ENCODE peak calls at places on chromosomes 1 and 21, in nine cellular contexts. One of them, this sample, is unnamed.
A peak's percentile ranks its signal among the peaks of the same experiment; 100 is the strongest.

GRCh38 chr1:7993593-7994479 is 32.3 kb downstream of the ERRFI1 start:
- DNase-seq in lower lobe of right lung: no peak
- DNase-seq in mesothelial cell of epicardium: no peak
- DNase-seq in heart right ventricle: no peak
- DNase-seq in RWPE2: no peak
- DNase-seq in fibroblast of the aortic adventitia: peak; percentile 50
- DNase-seq in progenitor cell of endocrine pancreas: no peak
- DNase-seq in brain microvascular endothelial cell: peak; percentile 78
- DNase-seq in neural crest cell: no peak
- DNase-seq in this sample: no peak

GRCh38 chr1:207808322-207808705 is 56.5 kb downstream of the CD46 start:
- DNase-seq in lower lobe of right lung: no peak
- DNase-seq in mesothelial cell of epicardium: no peak
- DNase-seq in heart right ventricle: no peak
- DNase-seq in RWPE2: no peak
- DNase-seq in fibroblast of the aortic adventitia: no peak
- DNase-seq in progenitor cell of endocrine pancreas: no peak
- DNase-seq in brain microvascular endothelial cell: no peak
- DNase-seq in neural crest cell: no peak
- DNase-seq in this sample: no peak

GRCh38 chr1:40059292-40059959 is 18.9 kb downstream of the CAP1 start:
- DNase-seq in lower lobe of right lung: no peak
- DNase-seq in mesothelial cell of epicardium: no peak
- DNase-seq in heart right ventricle: no peak
- DNase-seq in RWPE2: no peak
- DNase-seq in fibroblast of the aortic adventitia: peak; percentile 90
- DNase-seq in progenitor cell of endocrine pancreas: no peak
- DNase-seq in brain microvascular endothelial cell: no peak
- DNase-seq in neural crest cell: no peak
- DNase-seq in this sample: no peak

GRCh38 chr21:36166705-36167104 is 10.1 kb downstream of the DOP1B start:
- DNase-seq in lower lobe of right lung: no peak
- DNase-seq in mesothelial cell of epicardium: no peak
- DNase-seq in heart right ventricle: no peak
- DNase-seq in RWPE2: no peak
- DNase-seq in fibroblast of the aortic adventitia: no peak
- DNase-seq in progenitor cell of endocrine pancreas: no peak
- DNase-seq in brain microvascular endothelial cell: no peak
- DNase-seq in neural crest cell: no peak
- DNase-seq in this sample: peak; percentile 54

GRCh38 chr1:115173151-115173550 is 83.8 kb upstream of the TSPAN2 start:
- DNase-seq in lower lobe of right lung: no peak
- DNase-seq in mesothelial cell of epicardium: no peak
- DNase-seq in heart right ventricle: no peak
- DNase-seq in RWPE2: no peak
- DNase-seq in fibroblast of the aortic adventitia: no peak
- DNase-seq in progenitor cell of endocrine pancreas: no peak
- DNase-seq in brain microvascular endothelial cell: no peak
- DNase-seq in neural crest cell: no peak
- DNase-seq in this sample: no peak

GRCh38 chr1:178614286-178614685 is 101.4 kb downstream of the TEX35 start:
- DNase-seq in lower lobe of right lung: no peak
- DNase-seq in mesothelial cell of epicardium: peak; percentile 1
- DNase-seq in heart right ventricle: no peak
- DNase-seq in RWPE2: no peak
- DNase-seq in fibroblast of the aortic adventitia: no peak
- DNase-seq in progenitor cell of endocrine pancreas: no peak
- DNase-seq in brain microvascular endothelial cell: no peak
- DNase-seq in neural crest cell: no peak
- DNase-seq in this sample: no peak

GRCh38 chr1:81225769-81226602 is 574.7 kb upstream of the ADGRL2 start:
- DNase-seq in lower lobe of right lung: no peak
- DNase-seq in mesothelial cell of epicardium: no peak
- DNase-seq in heart right ventricle: no peak
- DNase-seq in RWPE2: no peak
- DNase-seq in fibroblast of the aortic adventitia: no peak
- DNase-seq in progenitor cell of endocrine pancreas: no peak
- DNase-seq in brain microvascular endothelial cell: no peak
- DNase-seq in neural crest cell: no peak
- DNase-seq in this sample: no peak

GRCh38 chr21:40143822-40144525 is 276.7 kb downstream of the PCP4 start:
- DNase-seq in lower lobe of right lung: no peak
- DNase-seq in mesothelial cell of epicardium: peak; percentile 85
- DNase-seq in heart right ventricle: peak; percentile 44
- DNase-seq in RWPE2: no peak
- DNase-seq in fibroblast of the aortic adventitia: peak; percentile 14
- DNase-seq in progenitor cell of endocrine pancreas: peak; percentile 49
- DNase-seq in brain microvascular endothelial cell: peak; percentile 9
- DNase-seq in neural crest cell: peak; percentile 80
- DNase-seq in this sample: peak; percentile 81

GRCh38 chr21:32413697-32414578 is 1.4 kb downstream of the EVA1C start:
- DNase-seq in lower lobe of right lung: peak; percentile 80
- DNase-seq in mesothelial cell of epicardium: no peak
- DNase-seq in heart right ventricle: no peak
- DNase-seq in RWPE2: no peak
- DNase-seq in fibroblast of the aortic adventitia: peak; percentile 88
- DNase-seq in progenitor cell of endocrine pancreas: no peak
- DNase-seq in brain microvascular endothelial cell: no peak
- DNase-seq in neural crest cell: no peak
- DNase-seq in this sample: no peak

GRCh38 chr1:199758626-199759255 is 268.8 kb upstream of the NR5A2 start:
- DNase-seq in lower lobe of right lung: no peak
- DNase-seq in mesothelial cell of epicardium: no peak
- DNase-seq in heart right ventricle: no peak
- DNase-seq in RWPE2: no peak
- DNase-seq in fibroblast of the aortic adventitia: peak; percentile 26
- DNase-seq in progenitor cell of endocrine pancreas: no peak
- DNase-seq in brain microvascular endothelial cell: no peak
- DNase-seq in neural crest cell: no peak
- DNase-seq in this sample: no peak

DNA sequence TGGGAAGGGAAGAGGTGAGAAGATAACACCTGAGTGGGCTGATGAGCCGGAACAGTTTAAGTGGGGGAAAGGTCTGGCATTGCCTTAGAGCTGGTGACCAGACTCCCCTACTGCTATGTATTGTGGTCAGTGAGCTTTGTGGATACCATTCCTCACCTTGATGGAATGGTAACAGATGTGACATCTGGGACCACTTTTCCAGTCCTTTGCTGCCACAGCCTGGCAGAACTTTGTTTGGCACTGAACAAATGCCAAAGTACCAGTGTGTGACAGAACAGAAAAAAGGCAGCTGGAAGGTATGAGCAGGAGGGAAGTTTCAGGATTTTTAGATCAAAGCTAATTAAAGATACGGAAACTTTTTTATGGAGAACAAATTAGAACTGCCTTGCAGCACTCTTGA is 6.2 kb downstream of the MED8 start:
- DNase-seq in lower lobe of right lung: no peak
- DNase-seq in mesothelial cell of epicardium: no peak
- DNase-seq in heart right ventricle: no peak
- DNase-seq in RWPE2: no peak
- DNase-seq in fibroblast of the aortic adventitia: no peak
- DNase-seq in progenitor cell of endocrine pancreas: no peak
- DNase-seq in brain microvascular endothelial cell: no peak
- DNase-seq in neural crest cell: no peak
- DNase-seq in this sample: no peak
- TF ChIP-seq CTCF in lower lobe of right lung: peak; percentile 12
- TF ChIP-seq CTCF in mesothelial cell of epicardium: no peak
- TF ChIP-seq CTCF in heart right ventricle: peak; percentile 26
- TF ChIP-seq CTCF in RWPE2: peak; percentile 19
- TF ChIP-seq CTCF in fibroblast of the aortic adventitia: no peak
- TF ChIP-seq CTCF in progenitor cell of endocrine pancreas: peak; percentile 15
- TF ChIP-seq CTCF in brain microvascular endothelial cell: peak; percentile 7
- TF ChIP-seq CTCF in neural crest cell: peak; percentile 25
- TF ChIP-seq CTCF in this sample: no peak

GRCh38 chr1:205976036-205976435 is 27.2 kb downstream of the RAB7B start:
- DNase-seq in lower lobe of right lung: no peak
- DNase-seq in mesothelial cell of epicardium: no peak
- DNase-seq in heart right ventricle: no peak
- DNase-seq in RWPE2: no peak
- DNase-seq in fibroblast of the aortic adventitia: no peak
- DNase-seq in progenitor cell of endocrine pancreas: no peak
- DNase-seq in brain microvascular endothelial cell: no peak
- DNase-seq in neural crest cell: no peak
- DNase-seq in this sample: no peak

GRCh38 chr1:205978676-205979075 is 24.5 kb downstream of the RAB7B start:
- DNase-seq in lower lobe of right lung: no peak
- DNase-seq in mesothelial cell of epicardium: no peak
- DNase-seq in heart right ventricle: no peak
- DNase-seq in RWPE2: no peak
- DNase-seq in fibroblast of the aortic adventitia: no peak
- DNase-seq in progenitor cell of endocrine pancreas: no peak
- DNase-seq in brain microvascular endothelial cell: no peak
- DNase-seq in neural crest cell: no peak
- DNase-seq in this sample: no peak

GRCh38 chr1:205979301-205979700 is 23.9 kb downstream of the RAB7B start:
- DNase-seq in lower lobe of right lung: no peak
- DNase-seq in mesothelial cell of epicardium: no peak
- DNase-seq in heart right ventricle: no peak
- DNase-seq in RWPE2: peak; percentile 21
- DNase-seq in fibroblast of the aortic adventitia: no peak
- DNase-seq in progenitor cell of endocrine pancreas: no peak
- DNase-seq in brain microvascular endothelial cell: no peak
- DNase-seq in neural crest cell: no peak
- DNase-seq in this sample: no peak

GRCh38 chr1:205976708-205977107 is 26.5 kb downstream of the RAB7B start:
- DNase-seq in lower lobe of right lung: no peak
- DNase-seq in mesothelial cell of epicardium: no peak
- DNase-seq in heart right ventricle: peak; percentile 81
- DNase-seq in RWPE2: no peak
- DNase-seq in fibroblast of the aortic adventitia: peak; percentile 21
- DNase-seq in progenitor cell of endocrine pancreas: no peak
- DNase-seq in brain microvascular endothelial cell: peak; percentile 48
- DNase-seq in neural crest cell: no peak
- DNase-seq in this sample: peak; percentile 56

GRCh38 chr1:205977348-205978014 is 25.7 kb downstream of the RAB7B start:
- DNase-seq in lower lobe of right lung: peak; percentile 70
- DNase-seq in mesothelial cell of epicardium: peak; percentile 85
- DNase-seq in heart right ventricle: peak; percentile 71
- DNase-seq in RWPE2: no peak
- DNase-seq in fibroblast of the aortic adventitia: peak; percentile 93
- DNase-seq in progenitor cell of endocrine pancreas: peak; percentile 70
- DNase-seq in brain microvascular endothelial cell: peak; percentile 55
- DNase-seq in neural crest cell: peak; percentile 77
- DNase-seq in this sample: peak; percentile 83
- TF ChIP-seq CTCF in lower lobe of right lung: peak; percentile 97
- TF ChIP-seq CTCF in mesothelial cell of epicardium: peak; percentile 93
- TF ChIP-seq CTCF in heart right ventricle: peak; percentile 94
- TF ChIP-seq CTCF in RWPE2: peak; percentile 95
- TF ChIP-seq CTCF in fibroblast of the aortic adventitia: peak; percentile 98
- TF ChIP-seq CTCF in progenitor cell of endocrine pancreas: peak; percentile 99
- TF ChIP-seq CTCF in brain microvascular endothelial cell: peak; percentile 99
- TF ChIP-seq CTCF in neural crest cell: peak; percentile 98
- TF ChIP-seq CTCF in this sample: peak; percentile 97

DNA sequence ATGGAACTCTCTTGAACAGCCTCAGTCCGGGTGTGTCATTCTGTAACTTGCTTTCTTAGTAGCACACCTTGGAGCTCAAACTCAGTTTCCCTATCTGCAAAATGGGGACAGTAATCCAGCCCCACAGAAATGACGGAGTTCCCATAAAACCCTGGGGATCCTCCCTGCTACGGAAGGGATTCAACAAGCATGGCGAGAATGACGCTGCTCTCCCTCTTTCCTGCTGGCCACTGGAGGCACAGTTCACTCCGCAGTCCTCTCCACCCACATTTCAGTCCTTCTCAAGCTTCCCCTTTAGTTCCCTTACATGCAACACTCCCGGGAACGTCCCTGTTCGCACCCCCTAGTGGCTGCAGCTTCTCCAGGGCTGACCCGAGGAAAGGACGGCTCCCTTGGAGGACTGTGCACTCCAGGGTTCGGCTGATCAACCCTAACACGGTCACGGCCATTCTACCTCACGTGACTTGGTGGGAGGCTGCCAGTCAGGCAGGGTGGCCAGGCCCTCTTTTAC is 20.6 kb downstream of the RUNX3 start:
- DNase-seq in lower lobe of right lung: peak; percentile 78
- DNase-seq in mesothelial cell of epicardium: no peak
- DNase-seq in heart right ventricle: peak; percentile 55
- DNase-seq in RWPE2: no peak
- DNase-seq in fibroblast of the aortic adventitia: peak; percentile 80
- DNase-seq in progenitor cell of endocrine pancreas: peak; percentile 51
- DNase-seq in brain microvascular endothelial cell: peak; percentile 82
- DNase-seq in neural crest cell: peak; percentile 60
- DNase-seq in this sample: peak; percentile 52
- TF ChIP-seq CTCF in lower lobe of right lung: peak; percentile 51
- TF ChIP-seq CTCF in mesothelial cell of epicardium: peak; percentile 44
- TF ChIP-seq CTCF in heart right ventricle: peak; percentile 28
- TF ChIP-seq CTCF in RWPE2: peak; percentile 15
- TF ChIP-seq CTCF in fibroblast of the aortic adventitia: peak; percentile 74
- TF ChIP-seq CTCF in progenitor cell of endocrine pancreas: peak; percentile 65
- TF ChIP-seq CTCF in brain microvascular endothelial cell: peak; percentile 85
- TF ChIP-seq CTCF in neural crest cell: peak; percentile 56
- TF ChIP-seq CTCF in this sample: no peak

GRCh38 chr1:174022080-174022975 is at the start of gene RC3H1:
- DNase-seq in lower lobe of right lung: peak; percentile 93
- DNase-seq in mesothelial cell of epicardium: peak; percentile 80
- DNase-seq in heart right ventricle: peak; percentile 93
- DNase-seq in RWPE2: peak; percentile 74
- DNase-seq in fibroblast of the aortic adventitia: peak; percentile 63
- DNase-seq in progenitor cell of endocrine pancreas: peak; percentile 70
- DNase-seq in brain microvascular endothelial cell: peak; percentile 63
- DNase-seq in neural crest cell: peak; percentile 75
- DNase-seq in this sample: peak; percentile 91
- TF ChIP-seq CTCF in lower lobe of right lung: no peak
- TF ChIP-seq CTCF in mesothelial cell of epicardium: no peak
- TF ChIP-seq CTCF in heart right ventricle: no peak
- TF ChIP-seq CTCF in RWPE2: no peak
- TF ChIP-seq CTCF in fibroblast of the aortic adventitia: no peak
- TF ChIP-seq CTCF in progenitor cell of endocrine pancreas: no peak
- TF ChIP-seq CTCF in brain microvascular endothelial cell: no peak
- TF ChIP-seq CTCF in neural crest cell: no peak
- TF ChIP-seq CTCF in this sample: no peak

GRCh38 chr1:41727749-41728115 is 191.0 kb downstream of the HIVEP3 start:
- DNase-seq in lower lobe of right lung: no peak
- DNase-seq in mesothelial cell of epicardium: no peak
- DNase-seq in heart right ventricle: no peak
- DNase-seq in RWPE2: no peak
- DNase-seq in fibroblast of the aortic adventitia: no peak
- DNase-seq in progenitor cell of endocrine pancreas: no peak
- DNase-seq in brain microvascular endothelial cell: no peak
- DNase-seq in neural crest cell: no peak
- DNase-seq in this sample: no peak

GRCh38 chr1:41728403-41729202 is 190.1 kb downstream of the HIVEP3 start:
- DNase-seq in lower lobe of right lung: no peak
- DNase-seq in mesothelial cell of epicardium: no peak
- DNase-seq in heart right ventricle: no peak
- DNase-seq in RWPE2: no peak
- DNase-seq in fibroblast of the aortic adventitia: no peak
- DNase-seq in progenitor cell of endocrine pancreas: no peak
- DNase-seq in brain microvascular endothelial cell: peak; percentile 19
- DNase-seq in neural crest cell: no peak
- DNase-seq in this sample: no peak

GRCh38 chr1:41724248-41724647 is 194.5 kb downstream of the HIVEP3 start:
- DNase-seq in lower lobe of right lung: no peak
- DNase-seq in mesothelial cell of epicardium: no peak
- DNase-seq in heart right ventricle: no peak
- DNase-seq in RWPE2: no peak
- DNase-seq in fibroblast of the aortic adventitia: peak; percentile 17
- DNase-seq in progenitor cell of endocrine pancreas: no peak
- DNase-seq in brain microvascular endothelial cell: no peak
- DNase-seq in neural crest cell: no peak
- DNase-seq in this sample: no peak

GRCh38 chr1:41730806-41731205 is 187.9 kb downstream of the HIVEP3 start:
- DNase-seq in lower lobe of right lung: no peak
- DNase-seq in mesothelial cell of epicardium: no peak
- DNase-seq in heart right ventricle: no peak
- DNase-seq in RWPE2: no peak
- DNase-seq in fibroblast of the aortic adventitia: no peak
- DNase-seq in progenitor cell of endocrine pancreas: no peak
- DNase-seq in brain microvascular endothelial cell: no peak
- DNase-seq in neural crest cell: no peak
- DNase-seq in this sample: no peak

GRCh38 chr1:41726899-41727748 is 191.6 kb downstream of the HIVEP3 start:
- DNase-seq in lower lobe of right lung: peak; percentile 88
- DNase-seq in mesothelial cell of epicardium: no peak
- DNase-seq in heart right ventricle: peak; percentile 71
- DNase-seq in RWPE2: no peak
- DNase-seq in fibroblast of the aortic adventitia: no peak
- DNase-seq in progenitor cell of endocrine pancreas: no peak
- DNase-seq in brain microvascular endothelial cell: no peak
- DNase-seq in neural crest cell: no peak
- DNase-seq in this sample: no peak
- TF ChIP-seq CTCF in lower lobe of right lung: no peak
- TF ChIP-seq CTCF in mesothelial cell of epicardium: no peak
- TF ChIP-seq CTCF in heart right ventricle: no peak
- TF ChIP-seq CTCF in RWPE2: no peak
- TF ChIP-seq CTCF in fibroblast of the aortic adventitia: no peak
- TF ChIP-seq CTCF in progenitor cell of endocrine pancreas: no peak
- TF ChIP-seq CTCF in brain microvascular endothelial cell: no peak
- TF ChIP-seq CTCF in neural crest cell: no peak
- TF ChIP-seq CTCF in this sample: no peak

This sample was measured in glutamatergic neuron.